ENCODE peak calls at places on chromosomes 7 and 10, in seven cellular contexts. L is kidney tubule cell; I is aorta; P is NCI-H2029; J is HTR-8/SVneo; A is effector memory CD8-positive, alpha-beta T cell; U is iPS-NIHi11. S is an unnamed sample.

GRCh38 chr10:127989481-127989964 is 82.6 kb downstream of the PTPRE start:
- DNase-seq in J (no peak), P (no peak), L (no peak), U (no peak), A (no peak), I (no peak), S (no peak)

GRCh38 chr10:10677479-10677878 is 340.2 kb upstream of the CELF2 start:
- DNase-seq in I (peak), J (no peak), P (no peak), U (peak), A (no peak), L (peak), S (peak)

GRCh38 chr7:40356312-40356711 is 221.5 kb downstream of the SUGCT start:
- DNase-seq in L (no peak), U (no peak), A (no peak), J (no peak), P (no peak), I (no peak), S (no peak)

GRCh38 chr10:71770789-71771188 is 2.5 kb downstream of the VSIR start:
- DNase-seq in U (no peak), L (no peak), A (no peak), P (no peak), J (no peak), I (peak), S (no peak)

GRCh38 chr10:99470327-99470726 is 39.9 kb upstream of the GOT1 start:
- DNase-seq in J (no peak), U (no peak), A (no peak), L (no peak), P (no peak), I (no peak), S (no peak)

GRCh38 chr7:123070702-123071286 is 75.3 kb upstream of the TAS2R16 start:
- DNase-seq in A (no peak), P (no peak), L (peak), J (no peak), U (peak), I (no peak), S (peak)

GRCh38 chr7:143429770-143430698 is 13.2 kb upstream of the TAS2R60 start:
- DNase-seq in P (no peak), A (no peak), I (no peak), L (no peak), J (no peak), U (no peak), S (no peak)

GRCh38 chr7:136657332-136657942 is 211.0 kb upstream of the CHRM2 start:
- DNase-seq in J (no peak), A (no peak), I (no peak), U (no peak), L (no peak), P (no peak), S (no peak)

GRCh38 chr10:33116293-33116697 is 158.3 kb upstream of the ITGB1 start:
- DNase-seq in A (no peak), P (no peak), J (peak), U (peak), I (peak), L (peak), S (peak)

GRCh38 chr10:73262880-73263279 is 10.4 kb upstream of the MRPS16 start:
- DNase-seq in P (no peak), A (no peak), I (no peak), J (no peak), L (no peak), U (no peak), S (no peak)

GRCh38 chr10:91652364-91652763 is 19.5 kb upstream of the PPP1R3C start:
- DNase-seq in U (peak), A (no peak), J (peak), L (peak), I (no peak), P (no peak), S (peak)

GRCh38 chr7:15561840-15562239 is at the start of gene AGMO:
- DNase-seq in U (no peak), I (peak), L (peak), J (no peak), P (no peak), A (no peak), S (no peak)

GRCh38 chr7:26326211-26326610 is 34.5 kb downstream of the SNX10 start:
- DNase-seq in P (no peak), L (peak), A (no peak), I (no peak), J (no peak), U (no peak), S (no peak)

GRCh38 chr10:69213601-69214311 is 6.4 kb upstream of the HKDC1 start:
- DNase-seq in A (no peak), I (no peak), L (no peak), J (no peak), U (no peak), P (no peak), S (peak)